ENCODE peak calls at places on chromosomes 2 and 18, in nine cellular contexts. G is Kasumi-1; C is WTC11; V is stimulated activated naive B cell treated with anti-CD40 and anti-IgM and Interleukin-4, amounts not matched to agents 10 μg/mL and 1 μg/mL and 100 μg/mL, for 72 hours; J is T-cell; M is HuH-7; L is EL; Y is fibroblast of mammary gland; W is HuH-7.5. U is an unnamed sample.

GRCh38 chr2:212618636-212619035 is 80.0 kb upstream of the ERBB4 start:
- DNase-seq in G (no peak), C (no peak), V (no peak), J (no peak), M (no peak), L (peak; percentile 61), Y (peak; percentile 34), W (no peak), U (no peak)

GRCh38 chr2:200730960-200731359 is 80.8 kb upstream of the BZW1 start:
- DNase-seq in G (no peak), C (no peak), V (no peak), J (no peak), M (no peak), L (no peak), Y (no peak), W (no peak), U (no peak)

GRCh38 chr2:27370816-27371620 is 602 bp downstream of the SNX17 start:
- DNase-seq in G (peak; percentile 94), C (no peak), V (peak; percentile 71), J (peak; percentile 19), M (no peak), L (peak; percentile 56), Y (peak; percentile 63), W (no peak), U (no peak)

GRCh38 chr2:29522951-29523669 is 398.3 kb downstream of the ALK start:
- DNase-seq in G (no peak), C (no peak), V (no peak), J (no peak), M (no peak), L (peak; percentile 81), Y (peak; percentile 70), W (no peak), U (no peak)

GRCh38 chr2:121247534-121247933 is 37.5 kb downstream of the TFCP2L1 start:
- DNase-seq in G (no peak), C (no peak), V (no peak), J (no peak), M (no peak), L (no peak), Y (no peak), W (no peak), U (no peak)

GRCh38 chr2:107627164-107627563 is 199.5 kb upstream of the RGPD4 start:
- DNase-seq in G (no peak), C (no peak), V (no peak), J (no peak), M (no peak), L (peak; percentile 19), Y (no peak), W (no peak), U (no peak)

GRCh38 chr18:24792164-24792563 is 331.7 kb downstream of the HRH4 start:
- DNase-seq in G (no peak), C (no peak), V (no peak), J (no peak), M (no peak), L (no peak), Y (no peak), W (no peak), U (no peak)

GRCh38 chr18:1013951-1014350 is 109.3 kb downstream of the ADCYAP1 start:
- DNase-seq in G (no peak), C (no peak), V (no peak), J (no peak), M (no peak), L (peak; percentile 41), Y (no peak), W (no peak), U (no peak)

GRCh38 chr2:187915810-187916209 is 361.6 kb upstream of the TFPI start:
- DNase-seq in G (no peak), C (no peak), V (no peak), J (no peak), M (no peak), L (no peak), Y (no peak), W (no peak), U (no peak)

GRCh38 chr2:145750074-145750473 is 1230.2 kb upstream of the ZEB2 start:
- DNase-seq in G (no peak), C (no peak), V (no peak), J (no peak), M (no peak), L (no peak), Y (no peak), W (no peak), U (no peak)

GRCh38 chr2:28367667-28368416 is 24.8 kb upstream of the FOSL2 start:
- DNase-seq in G (no peak), C (no peak), V (no peak), J (no peak), M (no peak), L (no peak), Y (no peak), W (no peak), U (no peak)

GRCh38 chr2:151007365-151007764 is 254.3 kb downstream of the RBM43 start:
- DNase-seq in G (no peak), C (no peak), V (no peak), J (no peak), M (no peak), L (no peak), Y (peak; percentile 6), W (no peak), U (no peak)

GRCh38 chr2:48205137-48205798 is 299.0 kb upstream of the FBXO11 start:
- DNase-seq in G (no peak), C (no peak), V (peak; percentile 21), J (no peak), M (no peak), L (peak; percentile 6), Y (no peak), W (no peak), U (no peak)

GRCh38 chr2:96265349-96265839 is 403 bp downstream of the TMEM127 start:
- DNase-seq in G (peak; percentile 37), C (peak; percentile 57), V (no peak), J (peak; percentile 29), M (peak; percentile 57), L (peak; percentile 34), Y (no peak), W (no peak), U (peak; percentile 42)

GRCh38 chr2:234971494-234971893 is 19.7 kb downstream of the SH3BP4 start:
- DNase-seq in G (no peak), C (no peak), V (no peak), J (no peak), M (no peak), L (no peak), Y (no peak), W (no peak), U (no peak)

GRCh38 chr18:11785444-11786055 is 65.7 kb upstream of the CHMP1B start:
- DNase-seq in G (no peak), C (peak; percentile 43), V (no peak), J (no peak), M (no peak), L (no peak), Y (no peak), W (no peak), U (no peak)

GRCh38 chr18:62399781-62400308 is 74.7 kb downstream of the TNFRSF11A start:
- DNase-seq in G (no peak), C (peak; percentile 37), V (no peak), J (no peak), M (peak; percentile 49), L (peak; percentile 19), Y (no peak), W (peak; percentile 60), U (peak; percentile 27)

GRCh38 chr2:75416420-75417342 is 144.1 kb downstream of the EVA1A start:
- DNase-seq in G (peak; percentile 1), C (no peak), V (no peak), J (no peak), M (no peak), L (no peak), Y (no peak), W (no peak), U (no peak)

GRCh38 chr2:61357681-61358080 is 113.2 kb downstream of the USP34 start:
- DNase-seq in G (no peak), C (no peak), V (no peak), J (no peak), M (no peak), L (no peak), Y (peak; percentile 31), W (no peak), U (no peak)

GRCh38 chr18:59021500-59021899 is 118.2 kb upstream of the SEC11C start:
- DNase-seq in G (no peak), C (no peak), V (no peak), J (no peak), M (no peak), L (no peak), Y (no peak), W (no peak), U (no peak)

GRCh38 chr2:61632276-61633169 is 94.4 kb upstream of the XPO1 start:
- DNase-seq in G (no peak), C (peak; percentile 23), V (no peak), J (no peak), M (no peak), L (no peak), Y (no peak), W (no peak), U (no peak)

GRCh38 chr2:206031950-206032567 is 53.9 kb downstream of the INO80D start:
- DNase-seq in G (no peak), C (no peak), V (no peak), J (no peak), M (no peak), L (no peak), Y (no peak), W (no peak), U (no peak)

GRCh38 chr2:18551169-18551568 is 9.3 kb downstream of the RDH14 start:
- DNase-seq in G (no peak), C (no peak), V (no peak), J (no peak), M (no peak), L (no peak), Y (no peak), W (no peak), U (no peak)

GRCh38 chr2:162174778-162175177 is 22.7 kb upstream of the GCG start:
- DNase-seq in G (no peak), C (no peak), V (no peak), J (no peak), M (no peak), L (no peak), Y (peak; percentile 54), W (no peak), U (no peak)

GRCh38 chr2:26764078-26764887 is at the start of gene SLC35F6:
- DNase-seq in G (peak; percentile 54), C (peak; percentile 73), V (peak; percentile 75), J (peak; percentile 81), M (peak; percentile 76), L (peak; percentile 81), Y (peak; percentile 63), W (peak; percentile 77), U (peak; percentile 92)